ENCODE peak calls at places on chromosomes 3 and 15, in seven cellular contexts. One of them, this sample, is unnamed.

GRCh38 chr3:98513736-98514135 is 9.0 kb downstream of the CLDND1 start:
- DNase-seq in HuH-7: no peak
- DNase-seq in T-cell: no peak
- DNase-seq in NCI-H2171 treated with DMSO at 0.1 percent for 48 hours: no peak
- DNase-seq in AG09309: no peak
- DNase-seq in amniotic stem cell: no peak
- DNase-seq in posterior cingulate gyrus: no peak
- DNase-seq in this sample: no peak

GRCh38 chr15:71239592-71240364 is 124.5 kb downstream of the THSD4 start:
- DNase-seq in AG09309: no peak
- DNase-seq in NCI-H2171 treated with DMSO at 0.1 percent for 48 hours: no peak
- DNase-seq in HuH-7: no peak
- DNase-seq in posterior cingulate gyrus: no peak
- DNase-seq in amniotic stem cell: no peak
- DNase-seq in T-cell: no peak
- DNase-seq in this sample: no peak

GRCh38 chr3:107942244-107942643 is 148.6 kb downstream of the CD47 start:
- DNase-seq in posterior cingulate gyrus: no peak
- DNase-seq in T-cell: no peak
- DNase-seq in AG09309: no peak
- DNase-seq in amniotic stem cell: no peak
- DNase-seq in NCI-H2171 treated with DMSO at 0.1 percent for 48 hours: no peak
- DNase-seq in HuH-7: no peak
- DNase-seq in this sample: no peak

GRCh38 chr15:85504739-85505676 is 124.6 kb downstream of the AKAP13 start:
- DNase-seq in posterior cingulate gyrus: peak
- DNase-seq in NCI-H2171 treated with DMSO at 0.1 percent for 48 hours: peak
- DNase-seq in amniotic stem cell: peak
- DNase-seq in AG09309: peak
- DNase-seq in HuH-7: no peak
- DNase-seq in T-cell: peak
- DNase-seq in this sample: peak

GRCh38 chr15:39845582-39845981 is 62.9 kb upstream of the FSIP1 start:
- DNase-seq in amniotic stem cell: no peak
- DNase-seq in NCI-H2171 treated with DMSO at 0.1 percent for 48 hours: no peak
- DNase-seq in posterior cingulate gyrus: no peak
- DNase-seq in AG09309: no peak
- DNase-seq in T-cell: no peak
- DNase-seq in HuH-7: no peak
- DNase-seq in this sample: no peak

GRCh38 chr15:63874616-63875015 is 40.9 kb upstream of the HERC1 start:
- DNase-seq in AG09309: no peak
- DNase-seq in amniotic stem cell: no peak
- DNase-seq in posterior cingulate gyrus: no peak
- DNase-seq in T-cell: no peak
- DNase-seq in NCI-H2171 treated with DMSO at 0.1 percent for 48 hours: no peak
- DNase-seq in HuH-7: no peak
- DNase-seq in this sample: no peak

GRCh38 chr3:184968115-184968514 is 156.1 kb downstream of the VPS8 start:
- DNase-seq in amniotic stem cell: no peak
- DNase-seq in AG09309: no peak
- DNase-seq in T-cell: no peak
- DNase-seq in HuH-7: no peak
- DNase-seq in posterior cingulate gyrus: no peak
- DNase-seq in NCI-H2171 treated with DMSO at 0.1 percent for 48 hours: no peak
- DNase-seq in this sample: no peak

GRCh38 chr3:11591401-11592266 is 52.1 kb downstream of the VGLL4 start:
- DNase-seq in T-cell: no peak
- DNase-seq in AG09309: no peak
- DNase-seq in amniotic stem cell: no peak
- DNase-seq in NCI-H2171 treated with DMSO at 0.1 percent for 48 hours: no peak
- DNase-seq in posterior cingulate gyrus: peak
- DNase-seq in HuH-7: peak
- DNase-seq in this sample: no peak

GRCh38 chr3:67401911-67402310 is 252.5 kb downstream of the SUCLG2 start:
- DNase-seq in amniotic stem cell: no peak
- DNase-seq in NCI-H2171 treated with DMSO at 0.1 percent for 48 hours: no peak
- DNase-seq in HuH-7: no peak
- DNase-seq in AG09309: no peak
- DNase-seq in T-cell: no peak
- DNase-seq in posterior cingulate gyrus: no peak
- DNase-seq in this sample: no peak

GRCh38 chr15:30001592-30001991 is 81.2 kb upstream of the GOLGA8J start:
- DNase-seq in amniotic stem cell: no peak
- DNase-seq in AG09309: no peak
- DNase-seq in T-cell: no peak
- DNase-seq in posterior cingulate gyrus: peak
- DNase-seq in HuH-7: no peak
- DNase-seq in NCI-H2171 treated with DMSO at 0.1 percent for 48 hours: no peak
- DNase-seq in this sample: no peak

GRCh38 chr3:179871782-179872181 is 165.0 kb downstream of the PEX5L start:
- DNase-seq in HuH-7: no peak
- DNase-seq in NCI-H2171 treated with DMSO at 0.1 percent for 48 hours: no peak
- DNase-seq in posterior cingulate gyrus: no peak
- DNase-seq in amniotic stem cell: no peak
- DNase-seq in AG09309: no peak
- DNase-seq in T-cell: no peak
- DNase-seq in this sample: no peak

GRCh38 chr15:75584121-75584520 is 5.0 kb upstream of the PTPN9 start:
- DNase-seq in NCI-H2171 treated with DMSO at 0.1 percent for 48 hours: no peak
- DNase-seq in posterior cingulate gyrus: no peak
- DNase-seq in T-cell: no peak
- DNase-seq in HuH-7: no peak
- DNase-seq in AG09309: no peak
- DNase-seq in amniotic stem cell: no peak
- DNase-seq in this sample: no peak

GRCh38 chr15:95770191-95770590 is 560.3 kb upstream of the NR2F2 start:
- DNase-seq in posterior cingulate gyrus: no peak
- DNase-seq in AG09309: no peak
- DNase-seq in amniotic stem cell: no peak
- DNase-seq in NCI-H2171 treated with DMSO at 0.1 percent for 48 hours: no peak
- DNase-seq in HuH-7: no peak
- DNase-seq in T-cell: no peak
- DNase-seq in this sample: no peak

GRCh38 chr15:74794248-74794969 is 12.5 kb downstream of the CSK start:
- DNase-seq in posterior cingulate gyrus: no peak
- DNase-seq in HuH-7: no peak
- DNase-seq in NCI-H2171 treated with DMSO at 0.1 percent for 48 hours: no peak
- DNase-seq in amniotic stem cell: no peak
- DNase-seq in T-cell: no peak
- DNase-seq in AG09309: no peak
- DNase-seq in this sample: no peak

GRCh38 chr15:47415539-47415971 is 301.8 kb upstream of the SEMA6D start:
- DNase-seq in posterior cingulate gyrus: no peak
- DNase-seq in T-cell: no peak
- DNase-seq in amniotic stem cell: no peak
- DNase-seq in HuH-7: peak
- DNase-seq in NCI-H2171 treated with DMSO at 0.1 percent for 48 hours: no peak
- DNase-seq in AG09309: no peak
- DNase-seq in this sample: no peak

GRCh38 chr15:81155375-81156218 is 21.5 kb downstream of the CFAP161 start:
- DNase-seq in amniotic stem cell: no peak
- DNase-seq in AG09309: peak
- DNase-seq in T-cell: no peak
- DNase-seq in NCI-H2171 treated with DMSO at 0.1 percent for 48 hours: peak
- DNase-seq in HuH-7: peak
- DNase-seq in posterior cingulate gyrus: peak
- DNase-seq in this sample: no peak

GRCh38 chr15:85555875-85556617 is 175.6 kb downstream of the AKAP13 start:
- DNase-seq in posterior cingulate gyrus: no peak
- DNase-seq in NCI-H2171 treated with DMSO at 0.1 percent for 48 hours: no peak
- DNase-seq in T-cell: no peak
- DNase-seq in HuH-7: no peak
- DNase-seq in AG09309: no peak
- DNase-seq in amniotic stem cell: no peak
- DNase-seq in this sample: no peak

GRCh38 chr3:110180733-110181132 is 843.4 kb upstream of the DPPA4 start:
- DNase-seq in NCI-H2171 treated with DMSO at 0.1 percent for 48 hours: no peak
- DNase-seq in amniotic stem cell: no peak
- DNase-seq in T-cell: no peak
- DNase-seq in AG09309: peak
- DNase-seq in posterior cingulate gyrus: no peak
- DNase-seq in HuH-7: no peak
- DNase-seq in this sample: no peak

GRCh38 chr3:108099203-108099602 is 8.4 kb upstream of the CD47 start:
- DNase-seq in NCI-H2171 treated with DMSO at 0.1 percent for 48 hours: peak
- DNase-seq in posterior cingulate gyrus: no peak
- DNase-seq in T-cell: no peak
- DNase-seq in amniotic stem cell: no peak
- DNase-seq in AG09309: no peak
- DNase-seq in HuH-7: no peak
- DNase-seq in this sample: no peak

GRCh38 chr3:195662-196061 is 901 bp upstream of the CHL1 start:
- DNase-seq in T-cell: no peak
- DNase-seq in NCI-H2171 treated with DMSO at 0.1 percent for 48 hours: no peak
- DNase-seq in AG09309: no peak
- DNase-seq in amniotic stem cell: no peak
- DNase-seq in posterior cingulate gyrus: peak
- DNase-seq in HuH-7: no peak
- DNase-seq in this sample: no peak

GRCh38 chr3:37064747-37065146 is 71.4 kb downstream of the MLH1 start:
- DNase-seq in posterior cingulate gyrus: no peak
- DNase-seq in AG09309: no peak
- DNase-seq in amniotic stem cell: no peak
- DNase-seq in T-cell: no peak
- DNase-seq in NCI-H2171 treated with DMSO at 0.1 percent for 48 hours: no peak
- DNase-seq in HuH-7: no peak
- DNase-seq in this sample: no peak

GRCh38 chr3:127008236-127008635 is 25.3 kb downstream of the PLXNA1 start:
- DNase-seq in NCI-H2171 treated with DMSO at 0.1 percent for 48 hours: no peak
- DNase-seq in amniotic stem cell: no peak
- DNase-seq in AG09309: no peak
- DNase-seq in posterior cingulate gyrus: no peak
- DNase-seq in T-cell: no peak
- DNase-seq in HuH-7: no peak
- DNase-seq in this sample: no peak

This sample was measured in memory B cell.